ENCODE peak calls at places on chromosomes 1 and 21, in four cellular contexts. I, F, L and M are unnamed samples.

GRCh38 chr1:42167611-42168396 is 3.3 kb upstream of the GUCA2A start:
- DNase-seq in I (no peak), F (no peak), L (no peak), M (no peak)

GRCh38 chr1:45870500-45870899 is 67.1 kb downstream of the MAST2 start:
- DNase-seq in L (no peak), F (no peak), I (no peak), M (no peak)

GRCh38 chr1:93698351-93699112 is 16.9 kb upstream of the BCAR3 start:
- DNase-seq in F (no peak), L (no peak), I (no peak), M (no peak)

GRCh38 chr1:228393268-228393699 is 13.4 kb downstream of the TRIM11 start:
- DNase-seq in L (peak; percentile 80), I (peak; percentile 72), F (no peak), M (no peak)

GRCh38 chr1:29385966-29386365 is 149.6 kb downstream of the PTPRU start:
- DNase-seq in F (no peak), L (no peak), I (no peak), M (no peak)

GRCh38 chr1:14697371-14697770 is 98.9 kb downstream of the KAZN start:
- DNase-seq in L (no peak), F (no peak), I (no peak), M (no peak)

GRCh38 chr21:38440746-38441145 is 57.5 kb downstream of the ERG start:
- DNase-seq in I (no peak), L (peak; percentile 80), F (no peak), M (no peak)

GRCh38 chr1:4803335-4803734 is 148.9 kb downstream of the AJAP1 start:
- DNase-seq in L (no peak), I (no peak), F (no peak), M (no peak)

GRCh38 chr1:201466492-201466891 is 2.5 kb downstream of the PHLDA3 start:
- DNase-seq in F (no peak), I (peak; percentile 74), L (peak; percentile 54), M (no peak)

GRCh38 chr1:2822621-2823145 is 21.2 kb upstream of the TTC34 start:
- DNase-seq in L (no peak), F (no peak), I (no peak), M (no peak)

GRCh38 chr1:224160171-224160682 is 22.8 kb upstream of the DEGS1 start:
- DNase-seq in F (no peak), I (no peak), L (no peak), M (no peak)

GRCh38 chr1:94806451-94806861 is 13.7 kb upstream of the SLC44A3 start:
- DNase-seq in F (no peak), L (peak; percentile 66), I (no peak), M (no peak)

GRCh38 chr1:94790670-94791069 is 29.5 kb upstream of the SLC44A3 start:
- DNase-seq in F (no peak), L (no peak), I (no peak), M (no peak)

GRCh38 chr1:209335090-209335692 is 248.3 kb upstream of the CAMK1G start:
- DNase-seq in F (peak; percentile 38), I (no peak), L (peak; percentile 25), M (no peak)

GRCh38 chr1:225482489-225482950 is 54.7 kb upstream of the LBR start:
- DNase-seq in F (no peak), L (peak; percentile 82), I (no peak), M (no peak)

GRCh38 chr1:211885746-211886522 is 55.4 kb upstream of the LPGAT1 start:
- DNase-seq in F (no peak), L (peak; percentile 2), I (no peak), M (no peak)

GRCh38 chr1:195019385-195019784 is 1588.9 kb downstream of the KCNT2 start:
- DNase-seq in F (no peak), I (no peak), L (no peak), M (no peak)

GRCh38 chr1:218304281-218305039 is 19.4 kb downstream of the RRP15 start:
- DNase-seq in I (no peak), L (no peak), F (no peak), M (no peak)

GRCh38 chr1:6082430-6082971 is 36.8 kb downstream of the KCNAB2 start:
- DNase-seq in F (no peak), I (no peak), L (peak; percentile 44), M (no peak)

GRCh38 chr1:186503210-186503609 is 42.3 kb upstream of the PDC start:
- DNase-seq in F (no peak), L (peak; percentile 23), I (no peak), M (no peak)

GRCh38 chr1:205317311-205317917 is 4.1 kb downstream of the NUAK2 start:
- DNase-seq in F (no peak), L (no peak), I (peak; percentile 71), M (no peak)

GRCh38 chr21:44836666-44837471 is 19.0 kb upstream of the SUMO3 start:
- DNase-seq in L (peak; percentile 35), F (no peak), I (peak; percentile 59), M (no peak)

GRCh38 chr1:115782571-115783281 is 14.2 kb upstream of the CASQ2 start:
- DNase-seq in I (no peak), F (no peak), L (peak; percentile 89), M (no peak)

GRCh38 chr1:2251786-2252185 is 23.7 kb downstream of the SKI start:
- DNase-seq in F (no peak), I (no peak), L (no peak), M (no peak)

GRCh38 chr1:25880518-25880917 is 5.0 kb upstream of the PAQR7 start:
- DNase-seq in I (no peak), L (no peak), F (no peak), M (no peak)

GRCh38 chr21:43956667-43957030 is 55.5 kb upstream of the TRAPPC10 start:
- DNase-seq in L (no peak), F (no peak), I (no peak), M (no peak)

GRCh38 chr1:234848972-234849641 is 239.1 kb upstream of the IRF2BP2 start:
- DNase-seq in L (peak; percentile 91), I (no peak), F (no peak), M (no peak)

GRCh38 chr1:12594966-12595838 is 22.8 kb downstream of the DHRS3 start:
- DNase-seq in I (peak; percentile 87), F (no peak), L (peak; percentile 78), M (no peak)

GRCh38 chr1:28428012-28428411 is 58.5 kb downstream of the PHACTR4 start:
- DNase-seq in I (no peak), L (no peak), F (no peak), M (no peak)

GRCh38 chr1:18898567-18898966 is 3.8 kb downstream of the ALDH4A1 start:
- DNase-seq in F (no peak), I (no peak), L (no peak), M (no peak)